ENCODE peak calls at places on chromosomes 7 and 10, in ten cellular contexts. Z, G, U, L, M, S, E, P, X and R are unnamed samples.

GRCh38 chr10:73650537-73651331 is 5.1 kb downstream of the SYNPO2L start:
- DNase-seq in Z (no peak), G (no peak), U (no peak), L (peak; percentile 77), M (peak; percentile 86), S (no peak), E (peak; percentile 53), P (no peak), X (peak; percentile 71), R (no peak)

GRCh38 chr10:133115981-133116380 is 28.3 kb downstream of the ADGRA1 start:
- DNase-seq in Z (no peak), G (no peak), U (no peak), L (no peak), M (no peak), S (no peak), E (no peak), P (no peak), X (no peak), R (no peak)

GRCh38 chr7:44324204-44325126 is 929 bp downstream of the CAMK2B start:
- DNase-seq in Z (no peak), G (no peak), U (no peak), L (no peak), M (no peak), S (peak; percentile 38), E (no peak), P (no peak), X (no peak), R (no peak)

GRCh38 chr7:106504620-106505019 is 156.3 kb downstream of the CCDC71L start:
- DNase-seq in Z (no peak), G (no peak), U (no peak), L (no peak), M (no peak), S (no peak), E (no peak), P (no peak), X (no peak), R (no peak)

GRCh38 chr7:16187131-16187530 is 234.2 kb downstream of the CRPPA start:
- DNase-seq in Z (no peak), G (no peak), U (no peak), L (no peak), M (no peak), S (no peak), E (no peak), P (no peak), X (no peak), R (no peak)

GRCh38 chr7:19408821-19409220 is 263.6 kb upstream of the FERD3L start:
- DNase-seq in Z (no peak), G (no peak), U (no peak), L (no peak), M (no peak), S (no peak), E (no peak), P (no peak), X (no peak), R (no peak)

GRCh38 chr7:80243425-80243824 is 108.8 kb downstream of the GNAI1 start:
- DNase-seq in Z (no peak), G (no peak), U (no peak), L (peak; percentile 17), M (no peak), S (no peak), E (no peak), P (no peak), X (no peak), R (no peak)

GRCh38 chr7:149196151-149196704 is 882 bp downstream of the ZNF282 start:
- DNase-seq in Z (peak; percentile 18), G (no peak), U (no peak), L (no peak), M (no peak), S (peak; percentile 32), E (no peak), P (no peak), X (peak; percentile 35), R (no peak)

GRCh38 chr7:83301416-83301815 is 138.7 kb upstream of the PCLO start:
- DNase-seq in Z (peak; percentile 6), G (no peak), U (no peak), L (no peak), M (no peak), S (no peak), E (peak; percentile 27), P (no peak), X (no peak), R (no peak)

GRCh38 chr10:13705526-13706169 is 118.9 kb downstream of the PRPF18 start:
- DNase-seq in Z (no peak), G (no peak), U (no peak), L (no peak), M (peak; percentile 70), S (no peak), E (no peak), P (peak; percentile 28), X (no peak), R (no peak)

GRCh38 chr10:58641095-58641531 is 128.4 kb downstream of the BICC1 start:
- DNase-seq in Z (peak; percentile 94), G (no peak), U (peak; percentile 18), L (peak; percentile 100), M (no peak), S (peak; percentile 40), E (peak; percentile 78), P (no peak), X (no peak), R (no peak)

GRCh38 chr10:13206546-13207443 is 27.4 kb downstream of the UCMA start:
- DNase-seq in Z (peak; percentile 47), G (no peak), U (peak; percentile 13), L (peak; percentile 56), M (no peak), S (peak; percentile 58), E (peak; percentile 9), P (peak; percentile 13), X (no peak), R (peak; percentile 12)

GRCh38 chr7:87926581-87927461 is 7.2 kb upstream of the ADAM22 start:
- DNase-seq in Z (no peak), G (no peak), U (no peak), L (no peak), M (no peak), S (peak; percentile 90), E (no peak), P (no peak), X (peak; percentile 75), R (no peak)

GRCh38 chr10:95389176-95389575 is 98.4 kb upstream of the PDLIM1 start:
- DNase-seq in Z (no peak), G (no peak), U (no peak), L (no peak), M (no peak), S (no peak), E (no peak), P (no peak), X (no peak), R (no peak)

GRCh38 chr7:36287371-36288241 is 102.1 kb upstream of the ANLN start:
- DNase-seq in Z (peak; percentile 57), G (no peak), U (no peak), L (no peak), M (no peak), S (no peak), E (peak; percentile 67), P (no peak), X (peak; percentile 29), R (no peak)

DNA sequence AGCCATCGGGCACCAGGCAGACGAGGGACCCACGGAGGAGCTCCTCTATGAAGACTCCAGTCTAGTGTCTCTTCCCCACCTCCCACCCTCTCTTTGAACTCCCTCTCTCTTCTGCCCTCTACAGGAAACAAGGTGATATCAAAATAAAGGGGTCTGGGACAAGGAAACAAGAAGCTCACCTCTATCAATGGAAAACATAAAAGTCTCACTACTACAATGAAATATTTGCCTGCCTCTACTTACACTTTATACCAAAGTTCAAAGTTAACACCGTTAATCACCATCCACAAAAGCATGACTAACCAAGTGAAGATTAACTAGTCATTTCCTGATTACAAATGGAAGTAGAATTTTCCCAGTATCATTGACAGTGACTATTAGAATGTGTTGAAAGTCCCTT is 82.2 kb downstream of the PARD3 start:
- DNase-seq in Z (peak; percentile 66), G (no peak), U (peak; percentile 57), L (peak; percentile 32), M (no peak), S (peak; percentile 77), E (peak; percentile 93), P (no peak), X (no peak), R (no peak)
- TF ChIP-seq CTCF in Z (peak; percentile 50), G (no peak), U (peak; percentile 51), L (peak; percentile 13), M (no peak), S (peak; percentile 66), E (peak; percentile 86), P (no peak), X (peak; percentile 39), R (no peak)

DNA sequence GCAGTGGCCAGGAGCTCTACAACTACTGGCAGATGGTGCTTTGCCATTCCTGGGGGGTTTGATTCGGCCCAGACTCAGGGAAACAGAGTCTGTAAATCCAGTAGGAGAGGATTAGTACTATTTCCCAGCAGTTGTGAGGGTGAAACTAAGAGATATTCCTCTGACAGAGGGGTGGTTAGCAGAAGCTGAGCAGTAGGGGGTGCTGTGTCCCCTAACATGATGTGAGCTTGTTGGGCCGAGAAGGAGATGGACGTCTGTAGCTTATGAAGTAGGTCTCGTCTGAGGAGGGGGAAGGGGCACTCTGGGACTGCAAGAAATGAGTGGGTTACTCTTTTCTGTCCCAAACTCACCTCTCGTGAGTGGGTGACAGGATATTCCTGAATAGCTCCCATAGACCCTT is 179.2 kb upstream of the MBL2 start:
- DNase-seq in Z (peak; percentile 33), G (peak; percentile 66), U (no peak), L (no peak), M (peak; percentile 36), S (peak; percentile 91), E (peak; percentile 97), P (peak; percentile 76), X (no peak), R (peak; percentile 55)
- TF ChIP-seq CTCF in Z (no peak), G (peak; percentile 42), U (no peak), L (no peak), M (no peak), S (peak; percentile 95), E (peak; percentile 99), P (peak; percentile 23), X (peak; percentile 71), R (peak; percentile 37)

GRCh38 chr10:27241640-27242472 is 1.3 kb upstream of the ACBD5 start:
- DNase-seq in Z (peak; percentile 97), G (peak; percentile 90), U (peak; percentile 87), L (peak; percentile 94), M (peak; percentile 95), S (peak; percentile 98), E (peak; percentile 91), P (peak; percentile 92), X (peak; percentile 97), R (peak; percentile 93)
- TF ChIP-seq CTCF in Z (peak; percentile 18), G (peak; percentile 23), U (peak; percentile 29), L (peak; percentile 40), M (peak; percentile 14), S (peak; percentile 43), E (peak; percentile 33), P (no peak), X (peak; percentile 40), R (no peak)

DNA sequence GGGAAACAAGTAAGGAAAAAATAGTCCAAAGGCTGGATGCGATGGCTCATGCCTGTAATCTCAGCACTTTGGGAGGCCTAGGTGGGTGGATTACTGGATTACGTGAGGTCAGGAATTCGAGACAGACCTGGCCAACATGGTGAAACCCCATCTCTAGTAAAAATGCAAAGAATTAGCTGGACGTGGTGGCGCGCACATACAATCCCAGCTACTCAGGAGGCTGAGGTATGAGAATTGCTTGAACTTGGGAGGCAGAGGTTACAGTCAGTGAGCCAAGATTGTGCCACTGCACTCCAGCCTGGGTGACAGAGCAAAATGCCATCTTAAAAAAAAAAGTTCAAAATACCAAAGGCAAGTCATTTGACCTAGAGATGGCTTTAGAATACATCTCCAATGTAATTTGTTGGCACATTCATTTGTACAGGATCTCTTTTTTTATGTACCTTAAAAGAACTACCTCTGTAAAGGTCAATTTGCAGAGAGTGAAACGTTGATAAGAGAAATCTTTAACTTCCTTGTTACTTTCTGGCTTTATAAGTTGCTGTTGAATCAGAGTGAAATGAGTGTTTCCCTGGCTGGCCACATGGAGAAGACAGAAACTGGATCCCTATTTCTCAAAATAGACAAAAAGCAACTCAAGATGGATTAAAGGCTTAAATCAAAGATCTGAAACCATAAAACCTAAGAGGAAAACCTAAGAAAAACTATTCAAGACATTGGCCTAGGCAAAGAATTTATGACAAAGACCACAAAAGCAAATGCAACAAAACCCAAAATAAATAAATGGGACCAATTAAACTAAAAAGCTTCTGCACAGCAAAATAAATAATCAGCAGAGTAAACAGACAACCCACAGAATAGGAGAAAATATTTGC is 260.7 kb downstream of the KLF6 start:
- DNase-seq in Z (no peak), G (no peak), U (no peak), L (no peak), M (no peak), S (no peak), E (no peak), P (no peak), X (no peak), R (no peak)
- TF ChIP-seq CTCF in Z (no peak), G (no peak), U (no peak), L (no peak), M (no peak), S (no peak), E (no peak), P (no peak), X (no peak), R (no peak)